ENCODE peak calls at places on chromosome 7, in five cellular contexts. M, X, J, E and R are unnamed samples.

GRCh38 chr7:108246227-108246837 is 116.2 kb upstream of the LAMB4 start:
- DNase-seq in J (no peak), E (peak; percentile 59), X (peak; percentile 6), M (peak; percentile 18), R (no peak)

GRCh38 chr7:519974-520458 is 370 bp upstream of the PDGFA start:
- DNase-seq in J (peak; percentile 57), M (peak; percentile 27), X (peak; percentile 68), E (peak; percentile 55), R (no peak)

GRCh38 chr7:149291036-149291835 is 29.2 kb downstream of the ZNF783 start:
- DNase-seq in M (peak; percentile 21), E (no peak), X (no peak), J (no peak), R (no peak)

GRCh38 chr7:3282457-3282856 is 18.6 kb upstream of the SDK1 start:
- DNase-seq in M (no peak), E (peak; percentile 64), J (peak; percentile 21), X (no peak), R (no peak)

GRCh38 chr7:64562246-64562620 is 638 bp downstream of the ZNF680 start:
- DNase-seq in E (no peak), J (no peak), X (no peak), M (no peak), R (no peak)

GRCh38 chr7:17185690-17186070 is 112.8 kb upstream of the AHR start:
- DNase-seq in E (no peak), X (no peak), J (no peak), M (peak; percentile 12), R (peak; percentile 48)

GRCh38 chr7:65441010-65441409 is 67.4 kb downstream of the ZNF92 start:
- DNase-seq in M (no peak), E (peak; percentile 52), J (no peak), X (no peak), R (no peak)

GRCh38 chr7:158526531-158526930 is 61.1 kb downstream of the PTPRN2 start:
- DNase-seq in E (no peak), J (no peak), X (no peak), M (no peak), R (no peak)

GRCh38 chr7:141158562-141158961 is 84.7 kb downstream of the TMEM178B start:
- DNase-seq in M (no peak), J (peak; percentile 16), E (peak; percentile 70), X (no peak), R (no peak)

GRCh38 chr7:1123721-1124120 is 35.8 kb downstream of the GPER1 start:
- DNase-seq in M (no peak), X (peak; percentile 83), E (no peak), J (peak; percentile 84), R (no peak)

GRCh38 chr7:87219545-87220025 is at the start of gene TMEM243:
- DNase-seq in J (peak; percentile 79), M (peak; percentile 92), E (peak; percentile 68), X (peak; percentile 73), R (peak; percentile 89)

GRCh38 chr7:138575897-138576428 is 115.9 kb downstream of the TRIM24 start:
- DNase-seq in M (no peak), E (no peak), J (no peak), X (no peak), R (no peak)

GRCh38 chr7:121071662-121072061 is 83.2 kb downstream of the CPED1 start:
- DNase-seq in E (no peak), X (no peak), J (no peak), M (no peak), R (no peak)

GRCh38 chr7:590731-591551 is 71.3 kb upstream of the PDGFA start:
- DNase-seq in X (no peak), J (peak; percentile 29), E (no peak), M (no peak), R (no peak)

GRCh38 chr7:40483630-40484029 is 348.8 kb downstream of the SUGCT start:
- DNase-seq in E (no peak), J (no peak), X (no peak), M (no peak), R (no peak)
- TF ChIP-seq CTCF in E (no peak), J (peak; percentile 12), X (no peak), M (no peak), R (no peak)

DNA sequence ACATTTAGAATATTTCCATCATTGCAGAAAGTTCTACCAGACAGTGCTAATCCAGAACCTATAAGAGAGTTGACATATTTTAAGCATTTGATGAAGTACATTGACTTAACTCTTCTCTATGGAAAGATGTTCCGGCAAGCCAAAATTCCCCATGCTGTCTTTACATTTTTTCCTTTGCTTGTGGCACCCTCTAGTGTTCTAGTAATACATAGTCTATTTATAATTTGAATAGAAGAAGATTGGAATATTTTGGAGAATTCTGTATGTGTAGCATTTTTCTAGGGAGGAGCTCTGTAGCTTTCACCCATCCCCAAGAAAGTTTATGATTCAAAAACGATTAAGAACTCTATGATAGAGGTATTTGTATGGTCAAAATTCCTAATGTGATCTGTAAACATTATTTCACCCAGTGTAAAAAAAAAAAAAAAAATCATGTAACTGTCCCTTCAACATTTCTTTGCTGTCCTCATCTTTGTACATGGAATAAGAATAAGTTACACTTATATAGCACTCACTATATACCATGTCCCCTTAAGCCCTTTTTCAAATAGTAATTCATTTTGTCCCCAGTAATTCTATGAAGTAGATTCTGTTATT is 33.2 kb downstream of the NRF1 start:
- DNase-seq in J (no peak), X (no peak), E (peak; percentile 14), M (no peak), R (no peak)
- TF ChIP-seq CTCF in J (peak; percentile 51), X (no peak), E (peak; percentile 71), M (peak; percentile 58), R (peak; percentile 23)

GRCh38 chr7:151432658-151433521 is 7.1 kb downstream of the CRYGN start:
- DNase-seq in J (no peak), E (no peak), M (peak; percentile 88), X (no peak), R (peak; percentile 71)
- TF ChIP-seq CTCF in J (no peak), E (no peak), M (peak; percentile 69), X (no peak), R (no peak)

GRCh38 chr7:102317231-102318059 is 30.8 kb downstream of the SH2B2 start:
- DNase-seq in M (no peak), E (no peak), X (no peak), J (no peak), R (no peak)
- TF ChIP-seq CTCF in M (no peak), E (no peak), X (no peak), J (no peak), R (peak; percentile 25)

DNA sequence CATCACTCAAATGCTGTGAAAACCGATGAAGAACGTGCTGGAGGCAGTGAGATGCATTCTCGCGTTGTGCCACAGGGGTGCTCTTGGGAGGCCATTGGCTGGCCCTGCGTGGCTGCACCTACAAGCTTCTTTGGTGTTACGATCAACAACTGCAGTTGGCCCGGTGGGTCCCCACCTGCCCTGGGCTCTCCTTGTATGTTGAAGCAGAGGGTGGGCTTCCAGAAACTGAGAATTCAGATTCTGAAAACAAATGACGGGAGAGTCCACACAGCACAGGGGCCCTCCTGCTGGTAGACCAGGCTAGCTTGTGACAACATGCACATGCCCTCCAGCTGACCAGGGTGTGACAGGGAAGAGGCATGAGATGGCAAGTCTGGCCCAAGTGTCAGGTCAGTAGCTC is 23.7 kb upstream of the DDC start:
- DNase-seq in X (no peak), M (no peak), J (no peak), E (no peak), R (no peak)
- TF ChIP-seq CTCF in X (no peak), M (peak; percentile 40), J (peak; percentile 10), E (no peak), R (no peak)

DNA sequence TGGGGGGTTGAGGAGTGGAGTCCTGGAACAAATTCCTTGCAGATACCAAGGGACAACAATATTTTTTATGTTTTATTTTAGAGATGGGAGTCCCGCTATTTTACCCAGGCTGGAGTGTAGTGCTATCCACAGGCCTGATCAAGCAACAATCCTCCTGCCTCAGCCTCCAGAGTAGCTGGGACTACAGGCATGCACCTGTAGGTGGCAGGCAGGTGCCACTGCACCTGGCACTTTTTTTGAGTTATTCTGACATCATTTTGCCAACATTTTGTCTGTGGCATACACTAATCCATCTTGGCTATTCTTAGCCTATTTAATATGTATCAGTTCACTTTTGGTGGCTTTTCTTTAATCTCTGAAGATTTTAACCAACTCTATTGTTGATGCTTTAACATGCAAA is 317.8 kb upstream of the MTPN start:
- DNase-seq in M (no peak), J (no peak), X (no peak), E (no peak), R (no peak)
- TF ChIP-seq CTCF in M (no peak), J (no peak), X (no peak), E (no peak), R (no peak)

GRCh38 chr7:10412426-10413019 is 561.1 kb upstream of the PHF14 start:
- DNase-seq in E (peak; percentile 31), X (peak; percentile 34), J (peak; percentile 22), M (peak; percentile 31), R (peak; percentile 24)
- TF ChIP-seq CTCF in E (peak; percentile 82), X (peak; percentile 82), J (peak; percentile 77), M (peak; percentile 63), R (peak; percentile 70)